ENCODE peak calls at places on chromosomes 4 and X, in eight cellular contexts. R is neural progenitor cell; V is naive thymus-derived CD4-positive, alpha-beta T cell; L is foreskin fibroblast; E is NCI-H1092; S is choroid plexus epithelial cell; J is ecto neural progenitor cell; W is posterior cingulate gyrus. O is an unnamed sample.

GRCh38 chrX:15849555-15849954 is 5.1 kb downstream of the AP1S2 start:
- DNase-seq in W (no peak), V (no peak), J (no peak), R (peak), L (no peak), S (peak), E (no peak), O (no peak)

GRCh38 chr4:48909697-48910096 is 3.1 kb upstream of the OCIAD2 start:
- DNase-seq in L (peak), W (peak), S (peak), V (no peak), J (no peak), E (no peak), R (no peak), O (no peak)

GRCh38 chr4:86924805-86925204 is 10.0 kb upstream of the AFF1 start:
- DNase-seq in R (no peak), E (no peak), L (peak), W (no peak), J (no peak), V (no peak), S (peak), O (no peak)

GRCh38 chrX:27884654-27885053 is 76.9 kb downstream of the MAGEB10 start:
- DNase-seq in E (no peak), W (no peak), L (no peak), J (no peak), R (no peak), V (no peak), S (no peak), O (no peak)

GRCh38 chr4:61740950-61741638 is 541.0 kb downstream of the ADGRL3 start:
- DNase-seq in V (no peak), L (no peak), J (no peak), R (peak), S (peak), W (no peak), E (peak), O (no peak)

GRCh38 chrX:149283853-149284252 is 221.3 kb downstream of the IDS start:
- DNase-seq in S (no peak), J (no peak), W (no peak), V (no peak), E (no peak), R (no peak), L (no peak), O (no peak)

GRCh38 chrX:130120321-130120731 is 10.0 kb upstream of the ELF4 start:
- DNase-seq in S (no peak), J (no peak), W (peak), V (no peak), L (no peak), E (no peak), R (peak), O (peak)

GRCh38 chrX:14356401-14356800 is 172.9 kb upstream of the GLRA2 start:
- DNase-seq in W (no peak), R (no peak), L (peak), V (no peak), E (no peak), S (peak), J (no peak), O (no peak)

GRCh38 chrX:100928660-100929613 is at the start of gene XKRX:
- DNase-seq in E (peak), J (peak), V (no peak), S (no peak), L (no peak), W (peak), R (peak), O (peak)